ENCODE peak calls at places on chromosomes 12 and 14, in ten cellular contexts. S, Y, H, Z, C, U, R, M, X and G are unnamed samples.

GRCh38 chr14:74660167-74660566 is 48.1 kb upstream of the LTBP2 start:
- DNase-seq in Z (no peak), H (no peak), C (no peak), Y (no peak), U (no peak), X (no peak), M (no peak), S (no peak), R (no peak), G (no peak)

GRCh38 chr12:73341559-73342247 is 1069.5 kb downstream of the TRHDE start:
- DNase-seq in X (no peak), U (no peak), S (no peak), Y (no peak), H (no peak), Z (no peak), C (no peak), R (no peak), M (no peak), G (no peak)

GRCh38 chr12:52914722-52915121 is 9.8 kb upstream of the KRT8 start:
- DNase-seq in R (no peak), Z (no peak), Y (no peak), U (no peak), H (no peak), C (no peak), S (no peak), X (no peak), M (no peak), G (no peak)

GRCh38 chr14:52131640-52132320 is 62.9 kb upstream of the NID2 start:
- DNase-seq in H (peak), S (peak), R (peak), X (peak), M (peak), Y (peak), Z (peak), U (peak), C (peak), G (peak)

GRCh38 chr14:101929946-101930345 is 34.4 kb upstream of the DYNC1H1 start:
- DNase-seq in S (no peak), X (no peak), R (no peak), H (no peak), Y (no peak), U (no peak), M (no peak), C (no peak), Z (no peak), G (no peak)

GRCh38 chr12:130508318-130508717 is 170.6 kb downstream of the PIWIL1 start:
- DNase-seq in M (no peak), C (no peak), X (no peak), R (no peak), H (no peak), Y (no peak), U (no peak), Z (no peak), S (no peak), G (no peak)

GRCh38 chr14:103142031-103142430 is 18.8 kb downstream of the TNFAIP2 start:
- DNase-seq in C (no peak), M (no peak), S (no peak), R (no peak), H (no peak), Y (no peak), Z (no peak), U (no peak), X (no peak), G (no peak)

GRCh38 chr12:124303579-124304313 is 8.9 kb downstream of the RFLNA start:
- DNase-seq in Z (no peak), R (no peak), H (no peak), X (no peak), C (no peak), M (no peak), S (no peak), U (no peak), Y (no peak), G (no peak)

GRCh38 chr12:541676-542289 is 82.0 kb downstream of the B4GALNT3 start:
- DNase-seq in S (no peak), Y (no peak), H (no peak), U (no peak), R (no peak), C (no peak), X (no peak), M (no peak), Z (no peak), G (peak)

GRCh38 chr14:66477567-66477966 is 8.6 kb upstream of the CCDC196 start:
- DNase-seq in M (no peak), H (no peak), X (no peak), R (no peak), C (no peak), S (no peak), Y (no peak), Z (no peak), U (no peak), G (no peak)

GRCh38 chr12:53101931-53102781 is 1.1 kb upstream of the SOAT2 start:
- DNase-seq in Z (no peak), M (no peak), R (no peak), X (no peak), H (no peak), U (no peak), C (no peak), S (no peak), Y (no peak), G (no peak)

GRCh38 chr12:123141615-123142517 is 9.0 kb downstream of the PITPNM2 start:
- DNase-seq in M (no peak), X (no peak), U (no peak), C (no peak), H (no peak), Z (no peak), R (peak), S (no peak), Y (no peak), G (peak)

GRCh38 chr12:47825239-47825639 is 5.5 kb upstream of the HDAC7 start:
- DNase-seq in R (no peak), M (no peak), Z (no peak), S (peak), H (no peak), X (no peak), C (peak), U (no peak), Y (no peak), G (no peak)

GRCh38 chr12:102008615-102009126 is 53.1 kb downstream of the WASHC3 start:
- DNase-seq in C (no peak), Y (no peak), R (no peak), H (no peak), S (no peak), Z (no peak), U (no peak), X (no peak), M (no peak), G (no peak)

GRCh38 chr12:116432321-116432750 is 126.8 kb upstream of the MAP1LC3B2 start:
- DNase-seq in C (no peak), X (no peak), U (no peak), H (no peak), R (no peak), Y (no peak), Z (no peak), S (no peak), M (no peak), G (peak)

GRCh38 chr14:85856430-85856829 is 326.5 kb downstream of the FLRT2 start:
- DNase-seq in X (no peak), Y (no peak), C (no peak), H (no peak), U (no peak), M (no peak), S (no peak), R (no peak), Z (no peak), G (no peak)

GRCh38 chr12:13941258-13942249 is 39.8 kb downstream of the GRIN2B start:
- DNase-seq in S (peak), X (peak), Z (peak), R (no peak), M (peak), H (peak), Y (no peak), U (peak), C (no peak), G (peak)